ENCODE peak calls at places on chromosomes 11 and 22, in four cellular contexts. N is C1 segment of cervical spinal cord, H is T follicular helper cell, T is astrocyte of the spinal cord. J is an unnamed sample.

GRCh38 chr11:115170133-115170815 is 333.9 kb downstream of the CADM1 start:
- DNase-seq in H (no peak), T (peak; percentile 53), N (no peak), J (no peak)

GRCh38 chr11:64545605-64546004 is 45.4 kb upstream of the SLC22A12 start:
- DNase-seq in N (no peak), H (no peak), T (peak; percentile 68), J (no peak)

GRCh38 chr11:72229336-72229924 is 4.9 kb downstream of the INPPL1 start:
- DNase-seq in H (no peak), N (no peak), T (no peak), J (no peak)

GRCh38 chr22:50047346-50047745 is 10.8 kb downstream of the TTLL8 start:
- DNase-seq in T (no peak), H (no peak), N (no peak), J (no peak)

GRCh38 chr11:57071829-57072228 is 83.1 kb downstream of the OR5AK2 start:
- DNase-seq in H (no peak), N (no peak), T (no peak), J (no peak)

GRCh38 chr11:97815667-97816066 is 1205.1 kb upstream of the CNTN5 start:
- DNase-seq in H (no peak), T (no peak), N (no peak), J (no peak)

GRCh38 chr11:1083621-1084551 is 9.2 kb downstream of the MUC2 start:
- DNase-seq in N (no peak), T (no peak), H (no peak), J (no peak)

GRCh38 chr11:131658414-131658813 is 288.0 kb downstream of the NTM start:
- DNase-seq in N (no peak), H (no peak), T (no peak), J (no peak)

GRCh38 chr22:48494968-48495750 is 1332.5 kb downstream of the BRD1 start:
- DNase-seq in H (no peak), N (no peak), T (no peak), J (no peak)

GRCh38 chr22:48943567-48944432 is 883.9 kb downstream of the BRD1 start:
- DNase-seq in H (no peak), N (peak; percentile 23), T (no peak), J (no peak)

GRCh38 chr11:91935120-91935519 is 289.5 kb upstream of the FAT3 start:
- DNase-seq in T (no peak), H (no peak), N (no peak), J (no peak)

GRCh38 chr22:33579448-33580093 is 340.7 kb downstream of the LARGE1 start:
- DNase-seq in T (peak; percentile 2), H (no peak), N (peak; percentile 9), J (peak; percentile 13)

GRCh38 chr22:47388778-47389177 is 626.3 kb downstream of the TBC1D22A start:
- DNase-seq in N (no peak), T (no peak), H (no peak), J (no peak)

GRCh38 chr22:41682033-41682807 is 6.4 kb downstream of the SNU13 start:
- DNase-seq in H (peak; percentile 79), N (peak; percentile 72), T (peak; percentile 88), J (peak; percentile 76)

GRCh38 chr11:24587655-24588054 is 90.8 kb downstream of the LUZP2 start:
- DNase-seq in N (no peak), T (peak; percentile 30), H (no peak), J (no peak)

GRCh38 chr11:60970369-60970774 is 1.1 kb upstream of the CD6 start:
- DNase-seq in N (peak; percentile 13), T (peak; percentile 43), H (peak; percentile 78), J (no peak)

GRCh38 chr22:21446128-21446826 is 20.9 kb upstream of the TMEM191C start:
- DNase-seq in N (no peak), T (no peak), H (no peak), J (no peak)

GRCh38 chr22:30628491-30628890 is 7.1 kb upstream of the SLC35E4 start:
- DNase-seq in N (peak; percentile 18), T (no peak), H (no peak), J (no peak)

GRCh38 chr11:65422633-65423515 is at the start of gene NEAT1:
- DNase-seq in T (peak; percentile 95), H (peak; percentile 72), N (peak; percentile 96), J (peak; percentile 91)

GRCh38 chr11:86488553-86488952 is 113.9 kb downstream of the CCDC81 start:
- DNase-seq in H (no peak), T (no peak), N (no peak), J (no peak)

GRCh38 chr11:9274499-9275228 is 9.5 kb upstream of the DENND5A start:
- DNase-seq in N (no peak), H (no peak), T (no peak), J (no peak)

GRCh38 chr11:124766156-124766555 is 4.1 kb upstream of the ESAM start:
- DNase-seq in N (no peak), H (no peak), T (no peak), J (no peak)

GRCh38 chr22:22917377-22917776 is 29.8 kb downstream of the IGLL5 start:
- DNase-seq in T (no peak), N (no peak), H (no peak), J (no peak)

GRCh38 chr11:31487848-31488247 is 21.6 kb downstream of the IMMP1L start:
- DNase-seq in N (no peak), H (no peak), T (peak; percentile 76), J (no peak)

GRCh38 chr22:45638834-45639746 is 32.5 kb upstream of the ATXN10 start:
- DNase-seq in H (no peak), N (no peak), T (peak; percentile 23), J (no peak)

GRCh38 chr22:17121235-17122195 is at the start of gene TMEM121B:
- DNase-seq in H (no peak), T (peak; percentile 39), N (peak; percentile 18), J (peak; percentile 79)

GRCh38 chr11:120186799-120187591 is 23.8 kb upstream of the OAF start:
- DNase-seq in N (no peak), H (no peak), T (no peak), J (peak; percentile 27)

GRCh38 chr22:43343262-43343988 is at the start of gene SCUBE1:
- DNase-seq in H (peak; percentile 3), T (no peak), N (no peak), J (no peak)

GRCh38 chr22:21868651-21869050 is 1.2 kb upstream of the MAPK1 start:
- DNase-seq in T (no peak), H (no peak), N (no peak), J (no peak)

GRCh38 chr11:20303451-20303965 is 60.0 kb upstream of the HTATIP2 start:
- DNase-seq in H (no peak), T (no peak), N (no peak), J (no peak)

GRCh38 chr11:67303132-67303988 is at the start of gene SSH3:
- DNase-seq in T (peak; percentile 54), H (no peak), N (peak; percentile 30), J (peak; percentile 34)

GRCh38 chr11:128334311-128335044 is 252.9 kb downstream of the ETS1 start:
- DNase-seq in H (no peak), T (peak; percentile 35), N (no peak), J (no peak)

GRCh38 chr11:123072279-123072678 is 10.3 kb upstream of the HSPA8 start:
- DNase-seq in T (no peak), H (no peak), N (no peak), J (no peak)